ENCODE peak calls at places on chromosomes 4 and X, in five cellular contexts. One of them, this sample, is unnamed.

GRCh38 chr4:115187136-115187535 is 73.7 kb upstream of the NDST4 start:
- DNase-seq in HFF-Myc: no peak
- DNase-seq in PC-3: no peak
- DNase-seq in heart left ventricle: no peak
- DNase-seq in HL-60: no peak
- DNase-seq in this sample: no peak

GRCh38 chr4:174749091-174749490 is 80.0 kb downstream of the GLRA3 start:
- DNase-seq in HL-60: no peak
- DNase-seq in HFF-Myc: no peak
- DNase-seq in PC-3: no peak
- DNase-seq in heart left ventricle: no peak
- DNase-seq in this sample: no peak

GRCh38 chr4:166594326-166594946 is 639.9 kb downstream of the SPOCK3 start:
- DNase-seq in PC-3: peak; percentile 78
- DNase-seq in HL-60: peak; percentile 1
- DNase-seq in heart left ventricle: no peak
- DNase-seq in HFF-Myc: peak; percentile 6
- DNase-seq in this sample: peak; percentile 23

GRCh38 chr4:112038861-112039260 is 106.4 kb upstream of the FAM241A start:
- DNase-seq in HL-60: no peak
- DNase-seq in HFF-Myc: no peak
- DNase-seq in heart left ventricle: no peak
- DNase-seq in PC-3: peak; percentile 38
- DNase-seq in this sample: no peak

GRCh38 chr4:177386416-177386815 is 55.8 kb downstream of the AGA start:
- DNase-seq in heart left ventricle: no peak
- DNase-seq in HFF-Myc: no peak
- DNase-seq in HL-60: no peak
- DNase-seq in PC-3: no peak
- DNase-seq in this sample: no peak

GRCh38 chr4:64784125-64784524 is 374.9 kb upstream of the TECRL start:
- DNase-seq in HFF-Myc: no peak
- DNase-seq in PC-3: peak; percentile 61
- DNase-seq in HL-60: no peak
- DNase-seq in heart left ventricle: no peak
- DNase-seq in this sample: no peak

GRCh38 chr4:146261046-146261445 is 46.7 kb downstream of the REELD1 start:
- DNase-seq in heart left ventricle: no peak
- DNase-seq in HFF-Myc: no peak
- DNase-seq in PC-3: no peak
- DNase-seq in HL-60: no peak
- DNase-seq in this sample: no peak

GRCh38 chr4:114277690-114278089 is 298.2 kb upstream of the ARSJ start:
- DNase-seq in PC-3: no peak
- DNase-seq in HL-60: no peak
- DNase-seq in heart left ventricle: no peak
- DNase-seq in HFF-Myc: no peak
- DNase-seq in this sample: no peak

GRCh38 chr4:98630804-98631454 is 27.5 kb downstream of the TSPAN5 start:
- DNase-seq in PC-3: no peak
- DNase-seq in heart left ventricle: no peak
- DNase-seq in HL-60: no peak
- DNase-seq in HFF-Myc: no peak
- DNase-seq in this sample: no peak

GRCh38 chr4:155690044-155690837 is 23.6 kb downstream of the GUCY1A1 start:
- DNase-seq in PC-3: no peak
- DNase-seq in HFF-Myc: no peak
- DNase-seq in heart left ventricle: no peak
- DNase-seq in HL-60: no peak
- DNase-seq in this sample: no peak

GRCh38 chrX:69262036-69262905 is 97.0 kb upstream of the PJA1 start:
- DNase-seq in HFF-Myc: no peak
- DNase-seq in HL-60: no peak
- DNase-seq in PC-3: no peak
- DNase-seq in heart left ventricle: no peak
- DNase-seq in this sample: no peak

GRCh38 chr4:114758066-114758465 is 159.5 kb downstream of the UGT8 start:
- DNase-seq in PC-3: no peak
- DNase-seq in HL-60: no peak
- DNase-seq in heart left ventricle: no peak
- DNase-seq in HFF-Myc: no peak
- DNase-seq in this sample: no peak

GRCh38 chr4:157291071-157291470 is 70.5 kb downstream of the GRIA2 start:
- DNase-seq in HL-60: no peak
- DNase-seq in heart left ventricle: no peak
- DNase-seq in HFF-Myc: no peak
- DNase-seq in PC-3: peak; percentile 5
- DNase-seq in this sample: no peak

GRCh38 chrX:71859637-71860036 is 51.0 kb upstream of the NHSL2 start:
- DNase-seq in PC-3: peak; percentile 67
- DNase-seq in HFF-Myc: no peak
- DNase-seq in heart left ventricle: no peak
- DNase-seq in HL-60: no peak
- DNase-seq in this sample: peak; percentile 51

GRCh38 chr4:178148106-178148505 is 705.9 kb upstream of the AGA start:
- DNase-seq in HL-60: no peak
- DNase-seq in heart left ventricle: no peak
- DNase-seq in PC-3: peak; percentile 55
- DNase-seq in HFF-Myc: no peak
- DNase-seq in this sample: no peak

GRCh38 chrX:107542500-107542899 is 85.8 kb upstream of the PRPS1 start:
- DNase-seq in HL-60: no peak
- DNase-seq in HFF-Myc: no peak
- DNase-seq in PC-3: peak; percentile 48
- DNase-seq in heart left ventricle: no peak
- DNase-seq in this sample: peak; percentile 2

GRCh38 chrX:20471483-20471882 is 204.8 kb upstream of the RPS6KA3 start:
- DNase-seq in heart left ventricle: no peak
- DNase-seq in HFF-Myc: no peak
- DNase-seq in HL-60: no peak
- DNase-seq in PC-3: no peak
- DNase-seq in this sample: no peak

GRCh38 chrX:19174401-19175025 is 52.2 kb upstream of the ADGRG2 start:
- DNase-seq in PC-3: peak; percentile 91
- DNase-seq in HFF-Myc: no peak
- DNase-seq in heart left ventricle: no peak
- DNase-seq in HL-60: no peak
- DNase-seq in this sample: no peak

GRCh38 chrX:114619874-114620273 is 36.0 kb downstream of the HTR2C start:
- DNase-seq in HFF-Myc: no peak
- DNase-seq in heart left ventricle: no peak
- DNase-seq in HL-60: no peak
- DNase-seq in PC-3: peak; percentile 39
- DNase-seq in this sample: peak; percentile 9

GRCh38 chrX:47177079-47177478 is 16.6 kb upstream of the UBA1 start:
- DNase-seq in PC-3: no peak
- DNase-seq in HFF-Myc: no peak
- DNase-seq in heart left ventricle: no peak
- DNase-seq in HL-60: no peak
- DNase-seq in this sample: no peak

GRCh38 chr4:106497271-106497670 is 128.7 kb upstream of the GIMD1 start:
- DNase-seq in heart left ventricle: no peak
- DNase-seq in HFF-Myc: no peak
- DNase-seq in HL-60: no peak
- DNase-seq in PC-3: no peak
- DNase-seq in this sample: no peak

GRCh38 chrX:123450217-123450616 is 266.1 kb downstream of the GRIA3 start:
- DNase-seq in HL-60: no peak
- DNase-seq in heart left ventricle: no peak
- DNase-seq in HFF-Myc: no peak
- DNase-seq in PC-3: peak; percentile 50
- DNase-seq in this sample: no peak

GRCh38 chr4:16581117-16581516 is 317.3 kb downstream of the LDB2 start:
- DNase-seq in HFF-Myc: no peak
- DNase-seq in HL-60: no peak
- DNase-seq in PC-3: no peak
- DNase-seq in heart left ventricle: no peak
- DNase-seq in this sample: no peak

GRCh38 chrX:153670748-153671588 is 2.6 kb downstream of the PNCK start:
- DNase-seq in HL-60: no peak
- DNase-seq in PC-3: no peak
- DNase-seq in heart left ventricle: no peak
- DNase-seq in HFF-Myc: no peak
- DNase-seq in this sample: no peak

GRCh38 chr4:108690738-108691137 is 40.3 kb downstream of the OSTC start:
- DNase-seq in HL-60: no peak
- DNase-seq in PC-3: no peak
- DNase-seq in HFF-Myc: no peak
- DNase-seq in heart left ventricle: no peak
- DNase-seq in this sample: no peak

GRCh38 chrX:110944793-110945466 is 149.3 kb upstream of the CHRDL1 start:
- DNase-seq in HL-60: no peak
- DNase-seq in heart left ventricle: no peak
- DNase-seq in HFF-Myc: no peak
- DNase-seq in PC-3: no peak
- DNase-seq in this sample: no peak

GRCh38 chrX:133983974-133984578 is 1.3 kb downstream of the GPC3 start:
- DNase-seq in heart left ventricle: no peak
- DNase-seq in HFF-Myc: no peak
- DNase-seq in HL-60: no peak
- DNase-seq in PC-3: no peak
- DNase-seq in this sample: peak; percentile 9

GRCh38 chr4:122823476-122823875 is 3.2 kb upstream of the FGF2 start:
- DNase-seq in PC-3: no peak
- DNase-seq in HFF-Myc: no peak
- DNase-seq in HL-60: no peak
- DNase-seq in heart left ventricle: no peak
- DNase-seq in this sample: no peak

GRCh38 chrX:46791927-46792825 is 33.3 kb upstream of the SLC9A7 start:
- DNase-seq in heart left ventricle: no peak
- DNase-seq in HFF-Myc: peak; percentile 67
- DNase-seq in PC-3: peak; percentile 96
- DNase-seq in HL-60: peak; percentile 31
- DNase-seq in this sample: no peak

GRCh38 chr4:6992728-6993655 is 50.2 kb upstream of the TADA2B start:
- DNase-seq in HFF-Myc: no peak
- DNase-seq in PC-3: peak; percentile 38
- DNase-seq in heart left ventricle: no peak
- DNase-seq in HL-60: no peak
- DNase-seq in this sample: no peak

GRCh38 chr4:109026588-109026987 is 263.7 kb upstream of the ETNPPL start:
- DNase-seq in PC-3: no peak
- DNase-seq in heart left ventricle: no peak
- DNase-seq in HL-60: no peak
- DNase-seq in HFF-Myc: no peak
- DNase-seq in this sample: no peak

GRCh38 chr4:57103051-57103450 is 7.1 kb downstream of the IGFBP7 start:
- DNase-seq in HFF-Myc: no peak
- DNase-seq in PC-3: no peak
- DNase-seq in HL-60: no peak
- DNase-seq in heart left ventricle: peak; percentile 63
- DNase-seq in this sample: no peak

GRCh38 chrX:10945463-10945862 is 165.7 kb upstream of the HCCS start:
- DNase-seq in HFF-Myc: no peak
- DNase-seq in heart left ventricle: no peak
- DNase-seq in PC-3: no peak
- DNase-seq in HL-60: no peak
- DNase-seq in this sample: no peak

GRCh38 chrX:121308276-121308805 is 260.9 kb downstream of the GLUD2 start:
- DNase-seq in HFF-Myc: peak; percentile 7
- DNase-seq in HL-60: no peak
- DNase-seq in heart left ventricle: no peak
- DNase-seq in PC-3: peak; percentile 51
- DNase-seq in this sample: peak; percentile 1

GRCh38 chrX:110825972-110826371 is 30.4 kb upstream of the CHRDL1 start:
- DNase-seq in HFF-Myc: no peak
- DNase-seq in HL-60: no peak
- DNase-seq in heart left ventricle: no peak
- DNase-seq in PC-3: no peak
- DNase-seq in this sample: no peak

GRCh38 chr4:118417325-118417724 is 64.5 kb upstream of the PRSS12 start:
- DNase-seq in HL-60: no peak
- DNase-seq in PC-3: no peak
- DNase-seq in heart left ventricle: no peak
- DNase-seq in HFF-Myc: no peak
- DNase-seq in this sample: no peak

GRCh38 chr4:99763635-99764101 is 53.0 kb upstream of the DAPP1 start:
- DNase-seq in HFF-Myc: peak; percentile 45
- DNase-seq in heart left ventricle: no peak
- DNase-seq in PC-3: peak; percentile 95
- DNase-seq in HL-60: no peak
- DNase-seq in this sample: no peak

DNA sequence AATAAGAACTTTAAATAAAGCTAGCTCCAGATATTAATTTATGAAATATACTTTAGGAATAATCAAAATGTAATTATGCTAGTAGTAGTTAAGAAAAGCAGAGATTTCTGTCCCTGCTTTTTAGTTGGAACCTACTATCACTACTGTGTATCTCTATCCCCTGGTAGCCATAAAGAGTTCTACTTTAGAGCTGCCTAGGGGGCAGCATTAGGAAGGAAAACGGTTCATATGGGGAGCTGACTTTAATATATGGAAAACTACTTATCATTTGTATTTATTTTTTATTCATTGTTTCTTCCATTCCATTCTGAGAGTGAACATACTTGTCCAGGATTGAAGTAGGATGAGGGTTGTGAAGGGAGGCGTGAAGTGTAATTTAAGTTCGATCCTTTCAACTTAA is 40.9 kb downstream of the CPEB2 start:
- DNase-seq in PC-3: peak; percentile 40
- DNase-seq in HL-60: no peak
- DNase-seq in HFF-Myc: no peak
- DNase-seq in heart left ventricle: no peak
- DNase-seq in this sample: no peak
- TF ChIP-seq CTCF in PC-3: peak; percentile 50
- TF ChIP-seq CTCF in HL-60: no peak
- TF ChIP-seq CTCF in HFF-Myc: no peak
- TF ChIP-seq CTCF in heart left ventricle: no peak
- TF ChIP-seq CTCF in this sample: peak; percentile 28

GRCh38 chrX:99857455-99857854 is 552.6 kb downstream of the PCDH19 start:
- DNase-seq in heart left ventricle: no peak
- DNase-seq in HL-60: no peak
- DNase-seq in HFF-Myc: no peak
- DNase-seq in PC-3: no peak
- DNase-seq in this sample: no peak
- TF ChIP-seq CTCF in heart left ventricle: no peak
- TF ChIP-seq CTCF in HL-60: no peak
- TF ChIP-seq CTCF in HFF-Myc: no peak
- TF ChIP-seq CTCF in PC-3: peak; percentile 24
- TF ChIP-seq CTCF in this sample: peak; percentile 61

GRCh38 chr4:154399259-154399974 is 92.2 kb downstream of the DCHS2 start:
- DNase-seq in heart left ventricle: no peak
- DNase-seq in HL-60: no peak
- DNase-seq in HFF-Myc: no peak
- DNase-seq in PC-3: peak; percentile 61
- DNase-seq in this sample: no peak
- TF ChIP-seq CTCF in heart left ventricle: peak; percentile 40
- TF ChIP-seq CTCF in HL-60: no peak
- TF ChIP-seq CTCF in HFF-Myc: no peak
- TF ChIP-seq CTCF in PC-3: peak; percentile 59
- TF ChIP-seq CTCF in this sample: peak; percentile 53

DNA sequence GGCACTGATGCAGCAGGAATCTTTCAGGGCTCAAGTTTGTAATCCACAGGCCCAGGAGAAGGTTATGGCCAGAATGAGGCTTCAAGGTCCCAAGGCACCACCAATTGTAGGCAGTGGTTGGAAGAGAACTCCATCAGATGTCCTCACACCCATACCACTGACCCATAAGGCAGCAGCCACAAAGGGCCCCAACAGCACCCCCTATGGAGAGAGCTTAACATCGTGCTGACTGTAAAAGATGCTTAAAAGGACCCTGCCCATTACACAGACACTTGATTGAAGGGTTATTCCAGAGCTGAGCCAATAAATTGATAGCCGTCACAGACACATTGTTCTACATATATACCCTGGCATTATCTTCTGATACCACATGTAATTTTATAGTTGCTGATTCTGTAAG is 113.7 kb downstream of the SOWAHB start:
- DNase-seq in heart left ventricle: no peak
- DNase-seq in HFF-Myc: no peak
- DNase-seq in PC-3: no peak
- DNase-seq in HL-60: no peak
- DNase-seq in this sample: no peak
- TF ChIP-seq CTCF in heart left ventricle: no peak
- TF ChIP-seq CTCF in HFF-Myc: peak; percentile 46
- TF ChIP-seq CTCF in PC-3: peak; percentile 37
- TF ChIP-seq CTCF in HL-60: no peak
- TF ChIP-seq CTCF in this sample: peak; percentile 18